ENCODE peak calls at places on chromosomes 5 and 9, in five cellular contexts. K, L, P, X and A are unnamed samples.

GRCh38 chr5:100792781-100793180 is 110.3 kb downstream of the ST8SIA4 start:
- DNase-seq in K (no peak), L (no peak), P (no peak), X (no peak), A (no peak)

GRCh38 chr9:127899200-127899943 is at the start of gene ST6GALNAC6:
- DNase-seq in L (peak; percentile 68), K (peak; percentile 79), X (peak; percentile 72), P (peak; percentile 47), A (peak; percentile 91)

GRCh38 chr9:129584136-129584535 is 36.8 kb downstream of the C9orf50 start:
- DNase-seq in P (peak; percentile 71), L (peak; percentile 72), X (peak; percentile 69), K (peak; percentile 65), A (peak; percentile 85)

GRCh38 chr9:83965350-83966208 is 14.4 kb downstream of the HNRNPK start:
- DNase-seq in X (no peak), L (no peak), P (no peak), K (no peak), A (no peak)

GRCh38 chr9:16637938-16638337 is 232.5 kb downstream of the BNC2 start:
- DNase-seq in K (no peak), P (peak; percentile 52), L (no peak), X (no peak), A (no peak)

GRCh38 chr5:17001418-17001817 is 65.3 kb upstream of the MYO10 start:
- DNase-seq in P (peak; percentile 39), X (no peak), L (peak; percentile 68), K (no peak), A (no peak)

GRCh38 chr5:177310757-177311173 is 933 bp downstream of the MXD3 start:
- DNase-seq in K (no peak), L (peak; percentile 37), X (peak; percentile 73), P (no peak), A (peak; percentile 16)

GRCh38 chr9:26463841-26464240 is 428.8 kb downstream of the CAAP1 start:
- DNase-seq in L (no peak), K (no peak), X (no peak), P (no peak), A (no peak)

GRCh38 chr5:34626036-34626435 is 30.1 kb upstream of the RAI14 start:
- DNase-seq in K (no peak), X (no peak), P (peak; percentile 86), L (peak; percentile 48), A (peak; percentile 82)

GRCh38 chr9:81755721-81756120 is 66.4 kb upstream of the TLE1 start:
- DNase-seq in K (no peak), X (no peak), L (no peak), P (no peak), A (no peak)

GRCh38 chr9:107620801-107621200 is 131.2 kb upstream of the KLF4 start:
- DNase-seq in L (no peak), X (no peak), P (no peak), K (no peak), A (no peak)

GRCh38 chr9:75964431-75964830 is 74.0 kb downstream of the PCSK5 start:
- DNase-seq in X (no peak), L (peak; percentile 1), K (peak; percentile 84), P (peak; percentile 44), A (no peak)

GRCh38 chr9:38117646-38118045 is 48.6 kb upstream of the SHB start:
- DNase-seq in P (no peak), X (no peak), K (no peak), L (no peak), A (no peak)

GRCh38 chr9:136191549-136192286 is 13.2 kb downstream of the LHX3 start:
- DNase-seq in P (no peak), X (no peak), L (no peak), K (no peak), A (no peak)

GRCh38 chr9:136194540-136194939 is 10.4 kb downstream of the LHX3 start:
- DNase-seq in K (no peak), L (no peak), P (no peak), X (no peak), A (no peak)

GRCh38 chr9:136192289-136193126 is 12.4 kb downstream of the LHX3 start:
- DNase-seq in X (no peak), P (no peak), K (no peak), L (no peak), A (peak; percentile 32)

GRCh38 chr9:136193127-136193890 is 11.6 kb downstream of the LHX3 start:
- DNase-seq in X (no peak), K (no peak), L (no peak), P (no peak), A (no peak)

DNA sequence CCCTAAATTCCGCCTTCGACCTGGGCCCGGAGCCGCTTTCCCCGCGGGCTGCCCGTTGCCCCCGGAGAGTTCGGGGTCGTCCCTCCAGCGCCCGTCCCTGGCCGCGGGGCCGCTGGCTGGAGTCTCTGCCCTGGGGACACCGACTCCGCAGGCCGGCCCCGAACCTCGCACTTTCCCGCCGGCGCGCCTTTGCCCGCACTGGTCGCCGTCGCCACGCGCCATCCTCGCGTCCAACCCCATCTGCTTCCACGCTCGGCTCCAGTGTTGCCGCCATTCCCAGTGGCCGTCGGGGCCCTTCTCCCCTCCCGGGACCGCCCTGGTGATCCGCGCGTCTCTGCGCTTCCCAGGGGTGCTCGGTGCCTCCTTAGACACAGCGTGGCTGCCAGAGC is 11.0 kb downstream of the LHX3 start:
- DNase-seq in L (no peak), P (no peak), X (no peak), K (no peak), A (no peak)
- TF ChIP-seq EZH2 in L (no peak), P (peak; percentile 24), X (no peak), K (no peak), A (no peak)

DNA sequence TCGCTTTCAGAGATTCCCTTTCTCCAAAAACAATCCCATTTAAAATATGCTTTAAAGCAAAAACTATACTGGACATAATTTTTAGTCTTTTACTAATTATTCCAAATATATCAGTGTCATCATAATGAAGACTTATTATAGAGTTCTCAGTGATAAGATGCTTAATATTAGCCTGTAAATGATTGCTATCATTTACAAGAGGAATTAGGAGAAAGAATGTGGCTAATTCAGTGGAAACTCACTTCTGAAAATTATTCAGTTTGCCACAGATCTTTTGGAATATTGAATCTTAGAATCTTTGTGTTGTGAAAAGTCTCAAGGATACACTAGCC is 24.7 kb upstream of the GLRX start:
- DNase-seq in X (no peak), K (no peak), P (no peak), L (no peak), A (no peak)
- TF ChIP-seq EZH2 in X (no peak), K (no peak), P (no peak), L (no peak), A (no peak)

GRCh38 chr5:92104126-92104525 is 721.0 kb upstream of the ARRDC3 start:
- DNase-seq in K (no peak), L (no peak), X (no peak), P (no peak), A (no peak)
- TF ChIP-seq EZH2 in K (no peak), L (no peak), X (no peak), P (no peak), A (no peak)

GRCh38 chr9:133635903-133636531 is at the start of gene DBH:
- DNase-seq in P (no peak), X (no peak), L (no peak), K (no peak), A (no peak)
- TF ChIP-seq EZH2 in P (no peak), X (no peak), L (no peak), K (no peak), A (no peak)